ENCODE peak calls at places on chromosomes 12 and 14, in six cellular contexts. U is amygdala; G is KBM-7; W is naive thymus-derived CD4-positive, alpha-beta T cell; P is NCI-H510A; O is astrocyte of the hippocampus. V is an unnamed sample.

GRCh38 chr14:71943695-71944018 is 11.4 kb downstream of the RGS6 start:
- DNase-seq in P (no peak), G (no peak), O (no peak), U (no peak), W (no peak), V (no peak)

GRCh38 chr14:94153750-94154350 is 20.3 kb upstream of the PPP4R4 start:
- DNase-seq in P (no peak), U (no peak), G (no peak), O (no peak), W (no peak), V (no peak)

GRCh38 chr14:101196795-101197590 is 293.5 kb upstream of the RTL1 start:
- DNase-seq in W (peak), G (no peak), O (peak), P (no peak), U (no peak), V (no peak)

GRCh38 chr14:82451675-82452074 is 918.0 kb upstream of the SEL1L start:
- DNase-seq in G (no peak), P (no peak), O (no peak), U (no peak), W (no peak), V (no peak)

GRCh38 chr12:126608607-126609175 is 1543.5 kb downstream of the AACS start:
- DNase-seq in W (no peak), U (no peak), P (no peak), O (no peak), G (no peak), V (no peak)

GRCh38 chr14:73958591-73958990 is 8.5 kb downstream of the COQ6 start:
- DNase-seq in U (no peak), W (no peak), O (no peak), P (no peak), G (no peak), V (no peak)

GRCh38 chr12:991350-992278 is 591 bp downstream of the ERC1 start:
- DNase-seq in P (peak), O (no peak), U (no peak), G (peak), W (no peak), V (no peak)

GRCh38 chr14:33876274-33876673 is 74.6 kb downstream of the EGLN3 start:
- DNase-seq in G (no peak), O (no peak), P (no peak), W (no peak), U (no peak), V (no peak)

GRCh38 chr14:96053600-96054381 is 14.6 kb downstream of the C14orf132 start:
- DNase-seq in O (peak), G (no peak), P (no peak), U (peak), W (no peak), V (peak)

GRCh38 chr14:22699801-22700564 is 55.8 kb upstream of the OR6J1 start:
- DNase-seq in U (no peak), P (no peak), G (peak), O (no peak), W (no peak), V (no peak)

GRCh38 chr12:48334807-48335206 is 15.9 kb downstream of the ZNF641 start:
- DNase-seq in U (no peak), W (no peak), O (no peak), P (no peak), G (no peak), V (no peak)

V was measured in head of caudate nucleus.